ENCODE peak calls at places on chromosomes 7 and 10, in eight cellular contexts. P, R, B, O, X, F, I and J are unnamed samples.

GRCh38 chr7:130938661-130939060 is 204.7 kb upstream of the KLF14 start:
- DNase-seq in F (no peak), I (no peak), O (no peak), X (no peak), B (no peak), P (no peak), R (no peak), J (no peak)

GRCh38 chr7:45882465-45882810 is 5.8 kb upstream of the IGFBP1 start:
- DNase-seq in I (no peak), R (no peak), X (no peak), O (no peak), F (no peak), P (no peak), B (no peak), J (no peak)

GRCh38 chr10:118483496-118483895 is 112.0 kb downstream of the PRLHR start:
- DNase-seq in I (no peak), O (no peak), B (no peak), X (no peak), P (no peak), R (no peak), F (no peak), J (no peak)

GRCh38 chr7:91103365-91103764 is 160.9 kb upstream of the FZD1 start:
- DNase-seq in I (no peak), R (no peak), B (no peak), F (no peak), P (no peak), O (no peak), X (no peak), J (no peak)

GRCh38 chr7:43649755-43650274 is 66.9 kb downstream of the STK17A start:
- DNase-seq in P (no peak), O (no peak), F (no peak), X (no peak), B (no peak), R (peak), I (no peak), J (no peak)

GRCh38 chr7:240887-241421 is 48.6 kb downstream of the FAM20C start:
- DNase-seq in R (peak), B (no peak), P (no peak), X (no peak), I (no peak), O (no peak), F (no peak), J (peak)

GRCh38 chr10:35735412-35735811 is 93.3 kb upstream of the FZD8 start:
- DNase-seq in O (no peak), R (no peak), I (no peak), F (no peak), P (no peak), B (no peak), X (no peak), J (no peak)

GRCh38 chr10:120990831-120991230 is 139.7 kb downstream of the WDR11 start:
- DNase-seq in X (peak), F (peak), O (no peak), I (no peak), R (no peak), P (no peak), B (no peak), J (no peak)

GRCh38 chr10:77479586-77479985 is 158.0 kb downstream of the KCNMA1 start:
- DNase-seq in F (no peak), B (no peak), P (no peak), I (no peak), R (peak), O (no peak), X (no peak), J (no peak)

GRCh38 chr10:70751991-70752390 is 33.2 kb downstream of the TBATA start:
- DNase-seq in F (no peak), O (no peak), P (peak), I (peak), X (no peak), B (no peak), R (no peak), J (no peak)

GRCh38 chr10:13681095-13681494 is 94.3 kb downstream of the PRPF18 start:
- DNase-seq in O (no peak), P (no peak), I (no peak), R (no peak), B (no peak), F (no peak), X (no peak), J (no peak)

DNA sequence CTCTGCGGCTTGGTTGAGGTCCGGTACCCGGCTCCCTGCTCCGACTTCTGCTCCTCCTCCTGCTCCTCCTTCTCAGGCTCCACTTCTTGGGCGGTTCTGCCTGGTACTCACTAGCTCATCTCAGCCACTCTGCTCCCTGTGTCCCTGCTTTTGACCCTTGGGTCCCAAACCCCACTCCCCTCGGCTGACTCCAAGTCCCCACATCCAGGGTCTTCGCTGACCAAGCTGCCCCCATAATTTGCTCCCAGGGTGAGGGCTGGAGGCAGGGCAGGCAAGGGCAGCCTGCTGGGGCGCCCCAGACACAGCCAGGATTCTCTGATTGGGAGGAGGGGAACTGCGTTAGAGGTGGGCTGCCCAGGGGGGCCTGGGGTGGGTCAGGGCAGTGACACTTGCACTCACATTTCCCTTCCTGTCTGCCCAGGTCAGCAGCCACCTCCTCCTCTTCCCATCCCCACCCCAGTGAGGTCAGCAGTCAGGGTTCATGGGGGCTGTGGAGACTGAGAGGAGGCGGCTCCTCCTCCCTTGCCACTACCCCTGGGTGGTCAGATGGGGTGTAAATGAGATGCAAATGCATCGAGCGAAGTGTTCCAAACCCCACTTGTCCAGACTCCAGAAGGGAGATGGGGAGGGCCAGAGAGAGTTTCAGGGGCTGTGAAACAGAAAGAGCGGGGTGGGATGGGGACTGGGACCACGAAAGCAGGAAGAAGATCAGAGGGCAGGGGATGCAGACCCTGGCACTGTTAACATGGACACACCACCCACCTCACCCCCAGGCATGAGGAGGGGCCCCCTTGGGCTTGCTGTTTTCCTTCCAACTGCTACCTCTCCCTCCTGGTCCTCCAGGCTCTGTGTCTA is 2.1 kb downstream of the SMARCD3 start:
- DNase-seq in F (no peak), O (peak), X (no peak), I (no peak), P (no peak), R (no peak), B (peak), J (peak)
- H3K27ac ChIP-seq in F (no peak), O (no peak), X (peak), I (peak), P (peak), R (no peak), B (peak), J (no peak)

DNA sequence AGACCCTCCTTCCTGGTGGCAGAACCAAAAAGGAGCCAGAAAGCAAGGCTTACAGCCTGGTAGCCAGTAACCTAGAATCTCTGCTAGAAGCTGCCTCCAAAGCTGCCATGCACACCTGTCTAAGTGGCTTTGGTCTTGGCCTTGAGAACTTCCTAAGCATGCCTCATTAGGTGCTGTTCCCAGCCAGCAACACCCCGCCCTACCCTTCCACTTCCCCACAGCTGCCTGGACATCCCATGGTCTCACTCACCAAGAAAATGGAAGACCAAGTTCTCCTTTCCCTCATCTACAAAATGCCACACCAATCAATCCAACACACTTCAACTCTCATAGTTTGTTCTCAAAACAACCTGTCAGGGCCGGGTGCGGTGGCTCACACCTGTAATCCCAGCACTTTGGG is 4.2 kb downstream of the PSAP start:
- DNase-seq in B (no peak), O (no peak), F (no peak), P (no peak), X (no peak), I (peak), R (no peak), J (no peak)
- H3K27ac ChIP-seq in B (peak), O (no peak), F (peak), P (no peak), X (no peak), I (no peak), R (peak), J (no peak)

GRCh38 chr10:102658802-102659201 is 14.5 kb downstream of the TRIM8 start:
- DNase-seq in O (peak), B (no peak), F (no peak), P (no peak), I (no peak), R (no peak), X (no peak), J (no peak)

GRCh38 chr10:102660891-102661613 is 16.8 kb downstream of the TRIM8 start:
- DNase-seq in F (peak), X (no peak), I (peak), R (no peak), O (peak), B (no peak), P (peak), J (no peak)

GRCh38 chr10:102657451-102657850 is 13.2 kb downstream of the TRIM8 start:
- DNase-seq in R (no peak), F (no peak), O (no peak), I (no peak), P (peak), B (no peak), X (no peak), J (no peak)

GRCh38 chr10:102657984-102658724 is 13.9 kb downstream of the TRIM8 start:
- DNase-seq in F (peak), I (no peak), B (no peak), R (no peak), X (no peak), O (peak), P (no peak), J (no peak)

DNA sequence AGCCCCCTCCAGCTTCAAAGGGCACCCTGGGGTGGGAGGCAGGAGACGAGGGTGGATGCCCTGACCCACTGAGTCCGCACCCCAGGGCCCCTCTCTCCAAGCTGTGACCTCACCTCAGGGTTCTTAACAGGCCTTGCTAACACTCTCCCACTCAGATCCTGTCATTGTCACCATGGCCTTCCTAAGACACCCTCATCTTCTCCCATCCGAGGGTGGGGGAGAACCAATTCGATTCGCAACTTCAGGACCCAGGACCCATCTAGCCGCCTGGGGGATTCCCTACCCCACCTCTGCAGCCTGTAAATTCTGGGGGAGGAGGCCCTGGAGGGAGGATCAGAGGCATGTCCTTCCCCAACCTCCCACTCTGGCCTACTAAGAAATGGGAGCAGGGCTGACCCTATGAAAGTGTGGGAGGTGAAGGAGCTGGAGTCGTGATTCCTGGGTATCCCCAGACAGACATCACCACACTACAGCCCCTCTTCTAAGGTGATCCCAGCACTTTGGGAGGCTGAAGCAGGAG is 17.4 kb downstream of the TRIM8 start:
- DNase-seq in O (no peak), R (no peak), F (no peak), X (no peak), I (no peak), P (no peak), B (no peak), J (no peak)
- H3K27ac ChIP-seq in O (no peak), R (no peak), F (peak), X (no peak), I (no peak), P (no peak), B (no peak), J (peak)

GRCh38 chr10:126975221-126975620 is 70.0 kb downstream of the DOCK1 start:
- DNase-seq in X (no peak), B (no peak), I (no peak), F (no peak), O (no peak), R (no peak), P (no peak), J (no peak)
- H3K27ac ChIP-seq in X (no peak), B (no peak), I (no peak), F (no peak), O (no peak), R (no peak), P (no peak), J (no peak)

GRCh38 chr7:137867289-137867688 is 20.5 kb upstream of the DGKI start:
- DNase-seq in F (no peak), B (no peak), O (no peak), R (no peak), X (no peak), P (no peak), I (no peak), J (no peak)
- H3K27ac ChIP-seq in F (no peak), B (no peak), O (no peak), R (no peak), X (no peak), P (no peak), I (no peak), J (no peak)

GRCh38 chr10:66788142-66788541 is 137.7 kb upstream of the LRRTM3 start:
- DNase-seq in I (no peak), F (no peak), P (no peak), O (no peak), R (no peak), X (no peak), B (no peak), J (no peak)
- H3K27ac ChIP-seq in I (no peak), F (no peak), P (no peak), O (no peak), R (no peak), X (no peak), B (no peak), J (no peak)

GRCh38 chr7:150385240-150385830 is 6.2 kb downstream of the ZNF775 start:
- DNase-seq in O (peak), B (no peak), P (no peak), R (no peak), I (no peak), F (no peak), X (no peak), J (peak)
- H3K27ac ChIP-seq in O (no peak), B (no peak), P (no peak), R (no peak), I (no peak), F (no peak), X (no peak), J (peak)

DNA sequence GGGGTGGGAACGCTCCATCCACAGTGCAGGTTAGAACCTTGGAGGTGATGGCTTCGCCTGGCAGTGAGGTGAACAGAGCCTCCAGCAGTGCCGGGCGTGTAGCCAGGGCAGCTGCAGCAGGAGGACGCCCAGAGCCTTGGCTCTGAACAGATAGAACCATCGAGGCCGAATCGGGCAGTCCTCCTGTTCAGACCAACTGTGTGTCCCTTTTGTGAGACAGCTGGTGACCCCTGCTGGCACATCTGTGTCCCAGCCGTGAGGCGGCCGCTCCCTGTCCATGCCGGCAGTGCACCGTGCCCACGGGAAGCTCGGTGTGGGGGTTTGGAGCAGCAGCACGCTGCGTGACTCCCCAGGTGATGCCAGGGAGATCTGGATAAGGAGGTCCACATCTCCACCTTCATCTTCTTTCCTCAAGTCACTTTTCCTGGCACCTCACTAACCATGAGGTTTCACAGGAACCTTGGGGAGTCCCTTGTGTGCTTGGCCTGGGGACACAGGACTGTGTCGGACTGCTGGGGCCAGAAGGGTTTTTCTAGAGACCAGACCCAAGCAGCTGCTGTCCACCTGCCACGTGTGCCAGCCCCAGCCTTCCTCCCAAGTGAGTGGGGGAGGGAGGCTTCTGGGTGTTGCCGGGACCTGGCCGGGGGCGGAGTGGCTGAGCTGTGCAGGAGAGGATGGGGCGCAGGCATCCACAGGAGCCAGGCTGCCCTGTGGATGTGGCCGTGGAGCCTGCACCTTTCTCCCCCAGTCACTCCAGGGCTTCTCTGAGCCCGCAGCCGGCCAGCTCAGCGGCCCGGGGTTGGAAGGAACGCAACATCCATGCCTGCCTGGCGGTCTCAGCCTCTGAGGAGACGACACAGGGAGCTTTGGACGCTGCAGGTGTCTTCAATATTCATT is 69.4 kb downstream of the DNAJB6 start:
- DNase-seq in P (peak), B (peak), R (no peak), I (peak), F (no peak), X (no peak), O (peak), J (peak)
- H3K27ac ChIP-seq in P (no peak), B (peak), R (no peak), I (no peak), F (no peak), X (no peak), O (no peak), J (no peak)

GRCh38 chr7:30448461-30449189 is 30.0 kb downstream of the NOD1 start:
- DNase-seq in P (no peak), X (no peak), O (peak), B (no peak), I (no peak), F (no peak), R (no peak), J (no peak)
- H3K27ac ChIP-seq in P (peak), X (no peak), O (no peak), B (no peak), I (no peak), F (no peak), R (no peak), J (no peak)

GRCh38 chr7:129037585-129037984 is 17.3 kb downstream of the TNPO3 start:
- DNase-seq in F (no peak), O (no peak), P (no peak), R (no peak), B (no peak), I (no peak), X (no peak), J (no peak)

GRCh38 chr7:129041929-129042200 is 13.0 kb downstream of the TNPO3 start:
- DNase-seq in O (no peak), I (no peak), B (no peak), P (no peak), R (no peak), X (no peak), F (no peak), J (no peak)

GRCh38 chr7:129043012-129043411 is 11.9 kb downstream of the TNPO3 start:
- DNase-seq in B (no peak), P (no peak), F (no peak), X (no peak), O (no peak), R (no peak), I (no peak), J (no peak)

DNA sequence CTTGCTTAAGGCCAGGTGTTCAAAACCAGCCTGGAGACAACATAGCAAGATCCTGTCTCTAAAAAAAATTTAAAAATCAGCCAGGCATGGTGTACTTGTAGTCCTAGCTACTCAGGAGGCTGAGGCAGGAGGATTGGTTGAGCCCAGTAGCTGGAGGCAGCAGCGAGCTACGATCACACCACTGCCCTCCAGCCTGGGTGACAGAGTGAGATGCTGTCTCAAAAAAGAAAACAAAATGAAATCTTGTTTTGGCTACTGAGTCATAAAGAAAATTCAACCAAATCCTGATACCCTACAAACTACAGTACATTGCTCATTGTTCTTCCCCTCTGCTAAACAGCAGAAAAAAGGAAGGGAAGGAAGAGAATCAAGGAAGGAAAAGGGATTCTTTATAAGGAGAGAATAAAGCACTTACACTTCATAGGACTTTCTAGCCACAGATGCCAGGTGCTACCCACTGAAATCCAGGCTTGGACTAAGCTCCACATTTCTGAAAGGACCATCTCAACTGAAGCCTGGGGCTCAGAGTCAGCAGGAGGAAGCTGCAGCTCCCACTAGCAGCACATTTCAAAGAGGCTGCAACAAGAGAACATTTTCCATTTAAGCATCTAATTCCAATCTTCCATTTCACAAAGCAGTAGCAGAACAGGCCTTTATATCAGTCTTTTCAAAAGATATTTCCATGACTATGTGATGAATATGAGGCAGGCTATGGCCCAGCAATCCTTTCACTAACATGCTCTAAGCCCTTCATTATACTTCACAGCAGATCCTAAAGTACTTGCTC is 13.6 kb downstream of the TNPO3 start:
- DNase-seq in F (no peak), R (no peak), X (no peak), P (no peak), O (no peak), B (no peak), I (no peak), J (no peak)
- H3K27ac ChIP-seq in F (no peak), R (no peak), X (no peak), P (no peak), O (no peak), B (no peak), I (no peak), J (no peak)